ENCODE peak calls at places on chromosomes 4 and X, in eight cellular contexts. K is H9; P is head of caudate nucleus; Q is NCI-H2029; L is effector CD4-positive, alpha-beta T cell; V is caudate nucleus; U is mesendoderm; X is stimulated activated naive CD4-positive, alpha-beta T cell. D is an unnamed sample.

GRCh38 chr4:11427201-11427996 is 1.3 kb downstream of the HS3ST1 start:
- DNase-seq in K (peak), P (no peak), Q (peak), L (no peak), V (no peak), U (peak), X (no peak), D (no peak)

GRCh38 chr4:158877069-158877468 is 108.2 kb downstream of the FNIP2 start:
- DNase-seq in K (no peak), P (no peak), Q (no peak), L (no peak), V (no peak), U (no peak), X (no peak), D (no peak)

GRCh38 chr4:140188975-140189374 is 35.0 kb upstream of the MAML3 start:
- DNase-seq in K (no peak), P (no peak), Q (no peak), L (no peak), V (no peak), U (no peak), X (no peak), D (no peak)

GRCh38 chrX:41716767-41717473 is 7.1 kb upstream of the GPR82 start:
- DNase-seq in K (no peak), P (no peak), Q (no peak), L (no peak), V (no peak), U (no peak), X (no peak), D (no peak)

GRCh38 chr4:85741921-85742591 is 267.1 kb downstream of the ARHGAP24 start:
- DNase-seq in K (no peak), P (peak), Q (peak), L (no peak), V (peak), U (no peak), X (no peak), D (no peak)

GRCh38 chr4:157043131-157043530 is 32.8 kb upstream of the GLRB start:
- DNase-seq in K (peak), P (no peak), Q (no peak), L (no peak), V (no peak), U (peak), X (no peak), D (no peak)

GRCh38 chrX:15930585-15930984 is 76.0 kb upstream of the AP1S2 start:
- DNase-seq in K (no peak), P (no peak), Q (no peak), L (no peak), V (no peak), U (peak), X (no peak), D (peak)

GRCh38 chr4:56655627-56656345 is 25.3 kb downstream of the HOPX start:
- DNase-seq in K (no peak), P (peak), Q (no peak), L (no peak), V (no peak), U (no peak), X (peak), D (peak)

GRCh38 chr4:169270810-169271691 is at the start of gene SH3RF1:
- DNase-seq in K (peak), P (peak), Q (peak), L (no peak), V (peak), U (peak), X (no peak), D (peak)

GRCh38 chrX:125646195-125646594 is 326.5 kb downstream of the TEX13C start:
- DNase-seq in K (no peak), P (no peak), Q (no peak), L (no peak), V (no peak), U (no peak), X (no peak), D (no peak)

GRCh38 chr4:154160925-154161324 is 330.7 kb downstream of the DCHS2 start:
- DNase-seq in K (no peak), P (no peak), Q (no peak), L (no peak), V (no peak), U (no peak), X (no peak), D (no peak)

GRCh38 chr4:19521151-19521550 is 730.6 kb upstream of the SLIT2 start:
- DNase-seq in K (no peak), P (no peak), Q (no peak), L (no peak), V (no peak), U (no peak), X (no peak), D (no peak)

GRCh38 chr4:105657117-105657765 is 51.2 kb downstream of the INTS12 start:
- DNase-seq in K (no peak), P (no peak), Q (no peak), L (no peak), V (no peak), U (no peak), X (no peak), D (no peak)

GRCh38 chrX:153494541-153495361 is at the start of gene BGN:
- DNase-seq in K (peak), P (peak), Q (no peak), L (no peak), V (no peak), U (peak), X (no peak), D (no peak)

GRCh38 chrX:97267376-97267775 is 383.7 kb downstream of the RPA4 start:
- DNase-seq in K (no peak), P (no peak), Q (no peak), L (no peak), V (no peak), U (no peak), X (no peak), D (no peak)

GRCh38 chr4:75306496-75306895 is 207.7 kb downstream of the RCHY1 start:
- DNase-seq in K (no peak), P (no peak), Q (peak), L (no peak), V (no peak), U (no peak), X (no peak), D (no peak)

GRCh38 chr4:69881173-69881773 is 21.3 kb upstream of the SULT1E1 start:
- DNase-seq in K (peak), P (no peak), Q (peak), L (peak), V (no peak), U (peak), X (peak), D (peak)

GRCh38 chr4:7719354-7720174 is 220.1 kb downstream of the AFAP1 start:
- DNase-seq in K (peak), P (peak), Q (peak), L (peak), V (no peak), U (peak), X (peak), D (peak)

GRCh38 chr4:17316566-17316965 is 195.3 kb downstream of the QDPR start:
- DNase-seq in K (no peak), P (no peak), Q (no peak), L (no peak), V (no peak), U (no peak), X (no peak), D (no peak)

GRCh38 chrX:86946569-86946968 is 571.0 kb upstream of the KLHL4 start:
- DNase-seq in K (no peak), P (no peak), Q (no peak), L (no peak), V (no peak), U (peak), X (peak), D (peak)

GRCh38 chr4:186105721-186106335 is 1.3 kb downstream of the FAM149A start:
- DNase-seq in K (no peak), P (no peak), Q (peak), L (no peak), V (no peak), U (peak), X (no peak), D (peak)

GRCh38 chrX:109840585-109840984 is 107.5 kb upstream of the ACSL4 start:
- DNase-seq in K (no peak), P (no peak), Q (no peak), L (no peak), V (no peak), U (peak), X (no peak), D (no peak)

GRCh38 chr4:71130827-71131603 is 137.6 kb downstream of the DCK start:
- DNase-seq in K (no peak), P (no peak), Q (no peak), L (no peak), V (no peak), U (peak), X (no peak), D (no peak)

GRCh38 chrX:108020631-108021030 is 24.2 kb upstream of the VSIG1 start:
- DNase-seq in K (no peak), P (no peak), Q (no peak), L (no peak), V (no peak), U (peak), X (peak), D (peak)

GRCh38 chr4:13580018-13580417 is 35.7 kb upstream of the NKX3-2 start:
- DNase-seq in K (no peak), P (no peak), Q (no peak), L (no peak), V (no peak), U (no peak), X (no peak), D (no peak)

GRCh38 chrX:112067601-112068000 is 15.0 kb downstream of the TRPC5 start:
- DNase-seq in K (no peak), P (no peak), Q (peak), L (no peak), V (no peak), U (no peak), X (no peak), D (no peak)

GRCh38 chr4:126850286-126850685 is 782.5 kb upstream of the INTU start:
- DNase-seq in K (no peak), P (no peak), Q (no peak), L (no peak), V (no peak), U (peak), X (no peak), D (no peak)

GRCh38 chrX:9942086-9942485 is 25.1 kb upstream of the CLDN34 start:
- DNase-seq in K (no peak), P (no peak), Q (no peak), L (no peak), V (no peak), U (no peak), X (no peak), D (peak)

GRCh38 chr4:1609901-1610790 is 74.0 kb downstream of the FAM53A start:
- DNase-seq in K (no peak), P (no peak), Q (no peak), L (no peak), V (no peak), U (no peak), X (no peak), D (no peak)

GRCh38 chrX:150548684-150549083 is 19.7 kb upstream of the MTM1 start:
- DNase-seq in K (no peak), P (no peak), Q (no peak), L (no peak), V (no peak), U (no peak), X (no peak), D (no peak)

GRCh38 chr4:22345678-22346077 is 170.2 kb downstream of the ADGRA3 start:
- DNase-seq in K (no peak), P (no peak), Q (no peak), L (no peak), V (no peak), U (no peak), X (no peak), D (no peak)

GRCh38 chr4:7190668-7191545 is 1.4 kb upstream of the SORCS2 start:
- DNase-seq in K (peak), P (no peak), Q (no peak), L (no peak), V (no peak), U (no peak), X (no peak), D (no peak)

GRCh38 chr4:94451051-94451404 is 714 bp upstream of the PDLIM5 start:
- DNase-seq in K (no peak), P (no peak), Q (no peak), L (no peak), V (no peak), U (no peak), X (no peak), D (peak)

GRCh38 chrX:153592966-153593688 is 5.8 kb downstream of the CCNQ start:
- DNase-seq in K (no peak), P (peak), Q (no peak), L (no peak), V (no peak), U (no peak), X (no peak), D (no peak)

GRCh38 chr4:159105761-159106243 is 2.9 kb downstream of the RAPGEF2 start:
- DNase-seq in K (no peak), P (no peak), Q (no peak), L (no peak), V (no peak), U (peak), X (no peak), D (peak)

GRCh38 chrX:118220509-118220908 is 103.9 kb upstream of the KLHL13 start:
- DNase-seq in K (no peak), P (no peak), Q (no peak), L (no peak), V (no peak), U (no peak), X (no peak), D (no peak)

D was measured in GM20000.